ENCODE peak calls at places on chromosomes 13 and 19, in nine cellular contexts. E, U, R, P, J, W, Y, S and M are unnamed samples.

GRCh38 chr19:6828698-6829633 is 56.5 kb downstream of the VAV1 start:
- DNase-seq in E (no peak), U (peak; percentile 74), R (no peak), P (no peak), J (no peak), W (no peak), Y (peak; percentile 79), S (no peak), M (no peak)

GRCh38 chr13:33349996-33350826 is 64.7 kb upstream of the STARD13 start:
- DNase-seq in E (peak; percentile 60), U (peak; percentile 90), R (peak; percentile 72), P (peak; percentile 60), J (peak; percentile 41), W (no peak), Y (peak; percentile 26), S (peak; percentile 79), M (peak; percentile 72)

GRCh38 chr13:31639443-31640163 is 99.7 kb upstream of the RXFP2 start:
- DNase-seq in E (no peak), U (no peak), R (no peak), P (no peak), J (no peak), W (no peak), Y (no peak), S (no peak), M (no peak)

GRCh38 chr13:109344552-109345157 is 441.7 kb downstream of the IRS2 start:
- DNase-seq in E (no peak), U (no peak), R (no peak), P (no peak), J (no peak), W (no peak), Y (peak; percentile 67), S (no peak), M (no peak)

GRCh38 chr13:91621161-91621560 is 222.7 kb downstream of the GPC5 start:
- DNase-seq in E (no peak), U (no peak), R (no peak), P (no peak), J (no peak), W (no peak), Y (no peak), S (no peak), M (no peak)

GRCh38 chr19:53172892-53173291 is 14.0 kb upstream of the ZNF347 start:
- DNase-seq in E (no peak), U (no peak), R (no peak), P (no peak), J (no peak), W (no peak), Y (no peak), S (no peak), M (no peak)

GRCh38 chr13:114225610-114226009 is 9.1 kb upstream of the CDC16 start:
- DNase-seq in E (no peak), U (no peak), R (no peak), P (no peak), J (no peak), W (no peak), Y (no peak), S (no peak), M (no peak)

GRCh38 chr19:3113100-3114017 is 19.2 kb downstream of the GNA11 start:
- DNase-seq in E (no peak), U (no peak), R (no peak), P (no peak), J (no peak), W (no peak), Y (no peak), S (no peak), M (no peak)

GRCh38 chr19:4081441-4082129 is 14.9 kb upstream of the ZBTB7A start:
- DNase-seq in E (peak; percentile 53), U (no peak), R (no peak), P (no peak), J (no peak), W (no peak), Y (no peak), S (no peak), M (no peak)

GRCh38 chr13:98447881-98448641 is 128.8 kb downstream of the STK24 start:
- DNase-seq in E (no peak), U (no peak), R (no peak), P (no peak), J (peak; percentile 66), W (no peak), Y (no peak), S (no peak), M (peak; percentile 39)

GRCh38 chr19:41853344-41853743 is 6.7 kb upstream of the RPS19 start:
- DNase-seq in E (no peak), U (no peak), R (no peak), P (no peak), J (no peak), W (no peak), Y (no peak), S (no peak), M (no peak)

GRCh38 chr19:30340724-30341595 is 31.2 kb upstream of the ZNF536 start:
- DNase-seq in E (no peak), U (peak; percentile 13), R (no peak), P (no peak), J (no peak), W (no peak), Y (no peak), S (no peak), M (no peak)

GRCh38 chr19:10568826-10569651 is at the start of gene CDKN2D:
- DNase-seq in E (peak; percentile 100), U (peak; percentile 100), R (peak; percentile 99), P (peak; percentile 100), J (peak; percentile 98), W (peak; percentile 99), Y (peak; percentile 90), S (peak; percentile 100), M (peak; percentile 100)
- TF ChIP-seq POLR2A in E (peak; percentile 55), U (no peak), R (peak; percentile 76), P (peak; percentile 83), J (peak; percentile 88), W (no peak), Y (no peak), S (peak; percentile 48), M (no peak)

GRCh38 chr19:46303345-46303701 is 6.5 kb downstream of the HIF3A start:
- DNase-seq in E (no peak), U (no peak), R (no peak), P (no peak), J (no peak), W (no peak), Y (no peak), S (no peak), M (no peak)
- TF ChIP-seq POLR2A in E (no peak), U (no peak), R (no peak), P (no peak), J (no peak), W (no peak), Y (no peak), S (no peak), M (no peak)

GRCh38 chr13:106213028-106213427 is 322.4 kb downstream of the EFNB2 start:
- DNase-seq in E (no peak), U (no peak), R (no peak), P (no peak), J (no peak), W (no peak), Y (no peak), S (no peak), M (no peak)
- TF ChIP-seq POLR2A in E (no peak), U (no peak), R (no peak), P (no peak), J (no peak), W (no peak), Y (no peak), S (no peak), M (no peak)

DNA sequence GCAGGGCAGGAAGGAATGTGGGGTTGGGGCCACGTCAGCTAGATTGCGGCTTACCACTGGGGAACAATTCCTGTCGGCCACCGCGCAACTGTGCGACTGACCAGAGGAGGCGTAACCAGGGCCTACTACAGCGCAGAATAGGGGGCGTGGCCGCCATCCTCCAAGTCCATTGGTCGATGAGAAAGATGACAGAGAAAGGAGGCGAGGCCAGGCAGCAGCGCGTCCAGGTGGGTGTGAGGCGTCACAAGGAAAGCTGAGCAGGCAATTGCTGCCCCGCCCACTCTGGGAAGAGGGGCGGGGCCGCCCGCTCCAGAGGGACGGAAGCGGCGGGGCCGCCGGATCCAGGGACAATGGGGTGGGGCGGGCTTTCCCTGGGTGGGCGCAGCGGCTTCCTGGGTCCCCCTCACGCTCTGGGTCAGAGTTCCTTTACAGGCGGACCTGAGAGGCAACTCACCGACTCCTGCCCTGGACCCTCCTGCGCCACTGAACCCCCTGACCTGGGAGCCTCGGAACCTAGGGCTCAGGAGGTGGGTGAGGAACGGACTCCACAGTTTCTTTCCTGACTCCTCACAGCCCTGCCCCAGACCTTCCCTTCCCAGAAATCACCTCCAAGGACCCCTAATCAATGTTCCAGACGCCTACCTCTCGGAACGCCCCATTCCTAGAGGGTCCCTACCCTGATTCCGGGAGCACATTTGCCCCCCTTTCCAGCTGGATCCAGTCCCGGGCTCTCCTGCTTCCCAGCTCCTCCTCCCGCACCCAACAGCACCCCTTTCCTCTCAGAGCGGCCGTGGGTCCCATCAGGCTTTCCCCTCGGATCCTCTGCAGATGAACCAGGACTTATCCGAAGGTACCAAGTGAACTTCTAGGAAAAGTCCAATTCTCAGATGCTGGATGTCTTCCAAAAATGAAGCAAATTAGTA is 101.5 kb upstream of the ZNF492 start:
- DNase-seq in E (peak; percentile 65), U (no peak), R (no peak), P (no peak), J (peak; percentile 15), W (peak; percentile 99), Y (no peak), S (no peak), M (peak; percentile 98)
- TF ChIP-seq POLR2A in E (no peak), U (no peak), R (no peak), P (no peak), J (peak; percentile 70), W (peak; percentile 81), Y (no peak), S (no peak), M (no peak)

GRCh38 chr19:40717880-40718773 is 1.2 kb downstream of the ITPKC start:
- DNase-seq in E (peak; percentile 45), U (peak; percentile 90), R (peak; percentile 74), P (no peak), J (peak; percentile 38), W (peak; percentile 63), Y (no peak), S (no peak), M (peak; percentile 39)
- TF ChIP-seq POLR2A in E (no peak), U (no peak), R (no peak), P (no peak), J (no peak), W (no peak), Y (no peak), S (no peak), M (no peak)